ENCODE peak calls at places on chromosomes 5 and 9, in four cellular contexts. A is lower leg skin, L is Calu3, J is dorsolateral prefrontal cortex. R is an unnamed sample.

GRCh38 chr5:116507941-116508655 is 66.5 kb downstream of the SEMA6A start:
- DNase-seq in J (no peak), L (no peak), A (no peak), R (no peak)

GRCh38 chr9:136327313-136327971 is at the start of gene GPSM1:
- DNase-seq in A (no peak), L (no peak), J (peak), R (peak)

GRCh38 chr5:132830436-132831094 is at the start of gene SHROOM1:
- DNase-seq in J (peak), A (peak), L (peak), R (peak)

GRCh38 chr9:95085036-95085770 is 232.3 kb downstream of the FANCC start:
- DNase-seq in L (no peak), J (peak), A (no peak), R (no peak)

GRCh38 chr5:111655169-111655924 is 101.6 kb downstream of the NREP start:
- DNase-seq in A (no peak), J (no peak), L (no peak), R (no peak)

GRCh38 chr5:88452820-88453219 is 184.2 kb upstream of the TMEM161B start:
- DNase-seq in L (peak), A (no peak), J (no peak), R (no peak)

GRCh38 chr9:93595461-93595860 is 19.1 kb downstream of the PHF2 start:
- DNase-seq in A (peak), J (no peak), L (no peak), R (no peak)

GRCh38 chr5:142748568-142749249 is 21.5 kb upstream of the ARHGAP26 start:
- DNase-seq in J (peak), A (no peak), L (peak), R (no peak)

GRCh38 chr9:134323741-134324358 is 2.4 kb upstream of the RXRA start:
- DNase-seq in A (no peak), L (no peak), J (no peak), R (no peak)

GRCh38 chr9:124329393-124329792 is 71.6 kb downstream of the NEK6 start:
- DNase-seq in A (no peak), J (no peak), L (no peak), R (no peak)

GRCh38 chr5:58149345-58149744 is 310.5 kb downstream of the PLK2 start:
- DNase-seq in A (no peak), J (no peak), L (no peak), R (no peak)

GRCh38 chr9:37085233-37085632 is 35.1 kb upstream of the ZCCHC7 start:
- DNase-seq in L (no peak), J (no peak), A (no peak), R (no peak)

GRCh38 chr5:176535655-176536131 is 1.5 kb downstream of the RNF44 start:
- DNase-seq in J (no peak), A (no peak), L (no peak), R (peak)

GRCh38 chr9:35996358-35996970 is 38.5 kb upstream of the OR2S2 start:
- DNase-seq in A (no peak), J (no peak), L (no peak), R (no peak)

GRCh38 chr5:231661-232060 is 13.5 kb downstream of the SDHA start:
- DNase-seq in J (no peak), L (no peak), A (no peak), R (no peak)

GRCh38 chr5:132327278-132327959 is 33.2 kb downstream of the SLC22A4 start:
- DNase-seq in L (no peak), A (no peak), J (no peak), R (no peak)

GRCh38 chr9:76895186-76895585 is 10.7 kb downstream of the PRUNE2 start:
- DNase-seq in A (no peak), L (no peak), J (no peak), R (no peak)

GRCh38 chr5:59401637-59402036 is 491.9 kb downstream of the PDE4D start:
- DNase-seq in L (no peak), A (no peak), J (no peak), R (no peak)

GRCh38 chr9:100591639-100592412 is 13.9 kb downstream of the CAVIN4 start:
- DNase-seq in J (no peak), L (no peak), A (no peak), R (no peak)

GRCh38 chr9:33223696-33224095 is 16.3 kb upstream of the SPINK4 start:
- DNase-seq in A (no peak), L (no peak), J (no peak), R (no peak)

GRCh38 chr5:148748702-148749101 is 77.7 kb upstream of the ADRB2 start:
- DNase-seq in L (no peak), A (no peak), J (no peak), R (no peak)

GRCh38 chr5:176533894-176534611 is 3.1 kb downstream of the RNF44 start:
- DNase-seq in A (no peak), L (no peak), J (peak), R (peak)

GRCh38 chr9:5621327-5621726 is 7.6 kb upstream of the RIC1 start:
- DNase-seq in A (no peak), L (peak), J (no peak), R (no peak)

GRCh38 chr9:20642045-20642444 is 19.7 kb upstream of the MLLT3 start:
- DNase-seq in J (no peak), A (no peak), L (no peak), R (no peak)

GRCh38 chr5:149422429-149423286 is 43.6 kb upstream of the IL17B start:
- DNase-seq in L (no peak), J (no peak), A (no peak), R (peak)

GRCh38 chr5:142866563-142867275 is 96.5 kb downstream of the ARHGAP26 start:
- DNase-seq in J (peak), A (no peak), L (peak), R (peak)

GRCh38 chr5:14035859-14036440 is 91.5 kb upstream of the DNAH5 start:
- DNase-seq in L (peak), A (no peak), J (no peak), R (peak)

GRCh38 chr9:68975644-68976043 is 38.3 kb downstream of the PRKACG start:
- DNase-seq in L (no peak), J (no peak), A (no peak), R (no peak)

GRCh38 chr5:64126202-64126601 is 39.4 kb upstream of the RNF180 start:
- DNase-seq in A (no peak), J (no peak), L (no peak), R (no peak)

GRCh38 chr9:96720435-96720834 is 57.5 kb downstream of the ZNF510 start:
- DNase-seq in A (no peak), J (no peak), L (no peak), R (no peak)

GRCh38 chr5:7916171-7916804 is 47.3 kb downstream of the MTRR start:
- DNase-seq in J (no peak), A (no peak), L (no peak), R (no peak)

GRCh38 chr5:83368835-83369234 is 102.7 kb upstream of the VCAN start:
- DNase-seq in L (no peak), A (no peak), J (no peak), R (no peak)

GRCh38 chr5:110665184-110665726 is 61.2 kb downstream of the TMEM232 start:
- DNase-seq in J (no peak), L (no peak), A (no peak), R (no peak)

GRCh38 chr9:128610889-128611288 is 45.8 kb downstream of the DYNC2I2 start:
- DNase-seq in J (no peak), A (no peak), L (no peak), R (no peak)

GRCh38 chr5:141484499-141485304 is at the start of gene PCDHGC4:
- DNase-seq in J (peak), L (no peak), A (no peak), R (no peak)

GRCh38 chr5:147417133-147417813 is 92.6 kb downstream of the DPYSL3 start:
- DNase-seq in J (no peak), A (no peak), L (peak), R (no peak)

GRCh38 chr5:157295247-157295646 is 29.3 kb downstream of the CYFIP2 start:
- DNase-seq in J (no peak), L (no peak), A (no peak), R (no peak)

DNA sequence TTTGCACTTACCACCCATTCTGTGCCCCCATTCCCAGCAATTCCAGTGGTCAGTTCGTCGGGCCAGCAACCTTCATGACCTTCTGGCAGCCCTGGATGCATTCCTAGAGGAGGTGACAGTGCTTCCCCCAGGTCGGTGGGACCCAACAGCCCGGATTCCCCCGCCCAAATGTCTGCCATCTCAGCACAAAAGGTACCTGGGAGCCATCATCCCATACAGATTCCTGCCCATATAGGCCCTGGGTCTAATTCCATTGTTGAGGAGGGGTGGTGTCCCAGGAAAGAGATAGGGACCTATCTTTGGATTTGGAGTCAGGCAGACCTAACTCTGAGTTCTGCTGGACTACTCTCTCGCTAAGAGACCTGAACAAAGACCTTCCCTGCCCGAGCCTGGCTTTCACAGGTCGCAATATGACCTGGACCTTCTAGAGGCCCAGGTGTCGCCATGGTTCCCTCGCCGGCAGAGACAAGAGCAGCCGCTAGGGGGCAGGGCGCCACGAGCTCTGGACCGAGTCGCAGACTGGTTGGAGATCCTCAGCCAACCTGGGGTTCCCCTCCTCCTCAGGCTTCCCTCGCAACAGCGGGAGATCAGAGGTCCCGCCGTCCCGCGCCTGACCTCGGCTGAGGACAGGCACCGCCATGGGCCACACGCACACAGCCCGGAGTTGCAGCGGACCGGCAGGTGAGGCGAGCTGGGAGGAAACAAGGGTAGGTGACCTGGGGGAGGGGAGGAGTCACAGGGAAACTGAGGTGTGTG is 3.1 kb downstream of the SLC4A9 start:
- DNase-seq in L (peak), A (peak), J (peak), R (peak)
- TF ChIP-seq CTCF in L (peak), A (peak), J (peak), R (peak)

GRCh38 chr5:90613918-90614504 is 55.4 kb downstream of the ADGRV1 start:
- DNase-seq in L (no peak), A (no peak), J (no peak), R (no peak)
- TF ChIP-seq CTCF in L (no peak), A (no peak), J (no peak), R (no peak)

GRCh38 chr9:6757988-6758417 is 230 bp downstream of the KDM4C start:
- DNase-seq in L (no peak), J (no peak), A (no peak), R (peak)
- TF ChIP-seq CTCF in L (no peak), J (no peak), A (no peak), R (no peak)

DNA sequence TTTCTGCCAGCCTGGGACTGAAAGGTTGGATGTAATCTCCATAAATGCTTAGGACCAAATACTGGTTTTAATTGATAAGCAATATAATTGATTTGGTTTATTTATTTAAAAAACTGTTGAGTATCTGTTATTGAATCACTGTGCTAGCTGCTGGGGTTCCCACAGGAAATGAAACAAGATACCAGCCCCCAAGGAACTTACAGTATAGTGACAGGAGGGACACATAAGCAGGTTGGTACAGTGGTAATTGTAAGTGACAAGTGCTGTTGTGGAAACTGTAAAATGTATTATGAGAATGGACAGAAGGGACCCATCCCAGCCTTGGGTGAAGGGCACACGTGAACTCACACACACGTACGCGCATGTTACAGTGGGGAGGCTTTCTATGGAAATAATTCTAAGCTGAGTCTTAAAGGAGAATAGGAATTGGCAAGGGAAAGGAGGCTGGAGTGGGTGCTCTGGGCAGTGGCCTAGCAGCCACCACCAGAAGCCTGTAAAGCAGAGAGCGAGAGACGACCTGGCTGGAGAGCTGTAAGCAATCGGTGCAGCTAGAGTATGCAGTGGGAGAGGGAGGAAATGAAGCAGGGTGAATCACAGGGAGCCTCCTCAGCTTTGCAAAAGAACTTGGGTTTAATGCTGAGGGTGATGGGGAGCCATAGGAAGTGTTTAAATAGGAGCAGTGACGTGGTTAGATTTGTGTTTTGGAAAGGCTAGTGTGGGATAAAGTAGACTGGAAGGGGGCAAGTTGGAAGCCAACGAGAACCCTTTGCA is 39.3 kb downstream of the GLRA1 start:
- DNase-seq in A (no peak), J (no peak), L (no peak), R (no peak)
- TF ChIP-seq CTCF in A (no peak), J (no peak), L (no peak), R (no peak)

DNA sequence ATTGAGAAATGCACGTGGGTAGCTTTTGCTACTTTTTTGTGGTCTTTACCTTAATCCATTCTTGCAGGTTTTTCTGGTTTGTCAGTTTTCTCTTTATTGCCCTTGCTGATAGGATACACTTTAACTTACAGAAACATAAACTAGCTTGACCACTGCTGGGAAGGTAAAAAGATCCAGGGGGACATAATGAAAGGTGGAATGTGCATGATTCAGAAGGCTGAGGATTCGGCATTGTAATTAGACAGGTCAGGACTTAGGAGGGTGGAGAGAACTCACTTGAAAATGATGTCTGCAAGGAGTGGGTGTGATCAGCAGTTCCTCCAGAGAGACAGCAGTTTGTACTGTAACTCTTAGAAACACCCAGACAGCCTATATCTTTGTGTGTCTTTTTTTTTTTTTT is 19.8 kb upstream of the TXNDC8 start:
- DNase-seq in J (no peak), L (no peak), A (no peak), R (no peak)
- TF ChIP-seq CTCF in J (no peak), L (no peak), A (no peak), R (no peak)

GRCh38 chr5:76144892-76145291 is 61.7 kb downstream of the SV2C start:
- DNase-seq in J (no peak), A (no peak), L (no peak), R (no peak)

GRCh38 chr5:76143884-76144283 is 60.7 kb downstream of the SV2C start:
- DNase-seq in L (no peak), A (no peak), J (no peak), R (no peak)

DNA sequence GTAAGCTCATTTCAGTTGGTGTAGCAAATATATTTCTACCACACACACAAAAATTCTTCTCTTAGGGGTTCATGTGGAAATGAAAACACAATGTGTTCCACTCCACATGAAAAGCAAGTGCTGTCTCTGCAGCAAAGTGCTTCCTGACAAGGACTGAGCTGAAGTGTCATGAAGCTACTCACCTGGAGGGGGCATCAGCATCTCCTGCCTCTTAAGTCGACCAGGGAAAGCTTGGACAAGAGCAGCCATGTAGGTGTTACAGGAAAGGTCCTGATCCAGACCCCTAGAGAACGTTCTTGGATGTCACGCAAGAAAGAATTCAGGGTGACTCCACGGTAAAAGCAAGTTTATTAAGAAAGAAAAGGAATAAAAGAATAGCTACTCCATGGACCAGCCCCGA is 62.8 kb downstream of the SV2C start:
- DNase-seq in J (no peak), L (peak), A (no peak), R (peak)
- TF ChIP-seq CTCF in J (no peak), L (no peak), A (no peak), R (peak)